ENCODE peak calls at places on chromosomes 2 and 18, in nine cellular contexts. T is EL; X is T-cell; D is NCI-H1417; B is aorta; M is pancreas; R is GM19239; C is iris pigment epithelial cell; P is activated CD4-positive, alpha-beta T cell treated with anti-CD3 and anti-CD28 coated beads for 4 hours. V is an unnamed sample.

GRCh38 chr2:10124538-10125045 is 2.1 kb downstream of the RRM2 start:
- DNase-seq in C (peak), X (no peak), M (peak), B (no peak), D (peak), R (no peak), P (peak), T (peak), V (peak)

GRCh38 chr2:68225119-68225632 is 27.2 kb downstream of the PPP3R1 start:
- DNase-seq in M (no peak), D (peak), C (peak), R (no peak), X (no peak), B (no peak), P (peak), T (peak), V (no peak)

GRCh38 chr2:216519154-216519762 is 20.6 kb downstream of the RPL37A start:
- DNase-seq in M (no peak), R (peak), P (peak), B (no peak), C (peak), X (no peak), D (peak), T (peak), V (peak)

GRCh38 chr18:67525328-67526110 is 9.0 kb upstream of the DSEL start:
- DNase-seq in B (no peak), D (no peak), X (no peak), P (no peak), C (peak), M (no peak), R (no peak), T (peak), V (no peak)

GRCh38 chr2:12741361-12741760 is 24.6 kb downstream of the TRIB2 start:
- DNase-seq in M (no peak), D (no peak), T (no peak), X (no peak), C (no peak), B (no peak), P (no peak), R (no peak), V (no peak)

GRCh38 chr18:25737710-25738251 is 352.6 kb downstream of the SS18 start:
- DNase-seq in B (no peak), P (no peak), X (no peak), R (no peak), D (no peak), C (peak), M (no peak), T (peak), V (no peak)

GRCh38 chr2:26694001-26694400 is 1.5 kb downstream of the KCNK3 start:
- DNase-seq in P (no peak), R (no peak), B (no peak), D (no peak), T (no peak), M (no peak), X (no peak), C (no peak), V (no peak)

GRCh38 chr2:43219383-43220228 is 6.8 kb downstream of the ZFP36L2 start:
- DNase-seq in X (peak), C (peak), R (peak), D (peak), T (peak), M (peak), B (peak), P (peak), V (peak)

GRCh38 chr2:17835511-17835910 is 19.3 kb downstream of the MSGN1 start:
- DNase-seq in P (no peak), B (no peak), T (no peak), X (no peak), M (no peak), R (no peak), D (no peak), C (peak), V (no peak)

GRCh38 chr2:171554991-171555615 is 32.8 kb downstream of the CYBRD1 start:
- DNase-seq in C (no peak), X (no peak), M (no peak), B (no peak), T (no peak), P (no peak), D (no peak), R (no peak), V (no peak)

GRCh38 chr18:33288082-33288716 is 152.3 kb downstream of the CCDC178 start:
- DNase-seq in M (no peak), B (no peak), C (no peak), R (no peak), P (no peak), D (no peak), T (no peak), X (no peak), V (no peak)

GRCh38 chr2:181258761-181259160 is 198.4 kb upstream of the ITGA4 start:
- DNase-seq in T (peak), M (no peak), D (no peak), B (no peak), R (no peak), P (no peak), C (peak), X (no peak), V (no peak)

GRCh38 chr2:99562516-99562915 is 72.7 kb upstream of the REV1 start:
- DNase-seq in X (no peak), M (no peak), P (no peak), D (no peak), C (no peak), B (no peak), T (peak), R (no peak), V (no peak)

GRCh38 chr2:14756981-14757657 is 124.6 kb downstream of the LRATD1 start:
- DNase-seq in M (no peak), P (no peak), C (peak), B (no peak), X (no peak), R (no peak), T (peak), D (no peak), V (no peak)

GRCh38 chr2:239232195-239232578 is 168.6 kb downstream of the HDAC4 start:
- DNase-seq in C (no peak), M (no peak), B (no peak), P (no peak), D (no peak), X (no peak), T (no peak), R (no peak), V (no peak)

GRCh38 chr2:60963176-60963575 is 54.3 kb upstream of the PEX13 start:
- DNase-seq in P (no peak), X (no peak), D (no peak), B (no peak), C (no peak), M (no peak), R (no peak), T (no peak), V (no peak)

GRCh38 chr2:33110461-33110860 is 163.7 kb downstream of the LTBP1 start:
- DNase-seq in X (no peak), B (no peak), P (no peak), M (no peak), C (peak), T (peak), D (peak), R (no peak), V (no peak)

GRCh38 chr18:57051586-57052044 is 95.3 kb upstream of the BOD1L2 start:
- DNase-seq in B (no peak), X (no peak), P (no peak), M (no peak), T (no peak), D (peak), R (no peak), C (no peak), V (no peak)

GRCh38 chr2:842151-842792 is 108.4 kb upstream of the SNTG2 start:
- DNase-seq in P (no peak), C (no peak), R (no peak), D (peak), M (no peak), B (no peak), X (no peak), T (no peak), V (no peak)

GRCh38 chr2:241636182-241636982 is 576 bp downstream of the THAP4 start:
- DNase-seq in R (peak), B (peak), M (peak), P (no peak), C (peak), T (peak), X (no peak), D (peak), V (peak)

GRCh38 chr2:118554616-118555015 is 292.8 kb downstream of the EN1 start:
- DNase-seq in T (no peak), R (no peak), X (no peak), B (no peak), P (no peak), M (no peak), D (no peak), C (peak), V (no peak)

GRCh38 chr2:27992787-27993747 is 102.5 kb downstream of the BABAM2 start:
- DNase-seq in R (no peak), T (peak), C (peak), M (no peak), D (no peak), X (no peak), B (no peak), P (no peak), V (no peak)

GRCh38 chr2:176130917-176131616 is 1.6 kb downstream of the HOXD8 start:
- DNase-seq in T (no peak), P (no peak), X (no peak), M (no peak), C (no peak), B (no peak), R (no peak), D (no peak), V (no peak)

GRCh38 chr18:59691046-59691395 is 6.2 kb downstream of the CCBE1 start:
- DNase-seq in C (peak), X (no peak), M (no peak), P (no peak), T (peak), R (no peak), D (peak), B (no peak), V (no peak)

GRCh38 chr2:105990624-105991023 is 203.5 kb downstream of the UXS1 start:
- DNase-seq in D (no peak), R (no peak), B (no peak), M (no peak), C (no peak), P (no peak), X (no peak), T (no peak), V (no peak)

GRCh38 chr2:53545159-53546055 is 222.2 kb upstream of the CHAC2 start:
- DNase-seq in C (no peak), T (no peak), X (no peak), B (no peak), P (no peak), M (no peak), D (peak), R (no peak), V (no peak)

GRCh38 chr2:10385501-10385900 is 62.6 kb downstream of the ODC1 start:
- DNase-seq in P (no peak), B (no peak), D (no peak), C (no peak), M (no peak), R (no peak), X (no peak), T (peak), V (no peak)

GRCh38 chr18:48834421-48835011 is 116.2 kb downstream of the SMAD7 start:
- DNase-seq in B (peak), M (peak), R (peak), T (peak), C (peak), X (peak), D (peak), P (peak), V (peak)

GRCh38 chr2:232588680-232589585 is 38.4 kb downstream of the EIF4E2 start:
- DNase-seq in C (peak), M (peak), X (no peak), B (peak), P (no peak), R (no peak), T (peak), D (no peak), V (no peak)

GRCh38 chr2:168182850-168183249 is 64.5 kb downstream of the STK39 start:
- DNase-seq in P (no peak), D (no peak), M (no peak), C (no peak), X (no peak), B (no peak), T (no peak), R (no peak), V (no peak)

GRCh38 chr2:159290289-159290907 is 3.9 kb upstream of the WDSUB1 start:
- DNase-seq in B (no peak), D (peak), P (peak), X (no peak), M (no peak), C (peak), T (peak), R (no peak), V (no peak)

GRCh38 chr18:8694891-8695290 is 10.5 kb upstream of the MTCL1 start:
- DNase-seq in P (no peak), T (no peak), X (no peak), D (no peak), R (no peak), M (no peak), C (no peak), B (no peak), V (no peak)

GRCh38 chr18:74029161-74029560 is 118.5 kb downstream of the FBXO15 start:
- DNase-seq in D (no peak), M (no peak), R (no peak), T (no peak), X (no peak), P (no peak), C (no peak), B (no peak), V (no peak)

GRCh38 chr2:86062043-86062442 is 43.6 kb downstream of the POLR1A start:
- DNase-seq in R (no peak), B (no peak), X (no peak), P (no peak), M (no peak), D (no peak), T (peak), C (peak), V (no peak)

GRCh38 chr2:98795903-98796676 is 65.2 kb upstream of the MGAT4A start:
- DNase-seq in R (no peak), B (no peak), M (no peak), X (no peak), T (no peak), C (no peak), D (no peak), P (no peak), V (no peak)

GRCh38 chr2:179875864-179876263 is 14.5 kb upstream of the ZNF385B start:
- DNase-seq in T (no peak), M (no peak), X (no peak), C (no peak), P (no peak), B (no peak), D (no peak), R (no peak), V (no peak)